ENCODE peak calls at places on chromosome 22, in four cellular contexts. T is iris pigment epithelial cell, R is T follicular helper cell, D is esophagus muscularis mucosa. K is an unnamed sample.

GRCh38 chr22:19111140-19111539 is 11.1 kb downstream of the DGCR2 start:
- DNase-seq in T (no peak), R (no peak), D (no peak), K (no peak)

GRCh38 chr22:28141614-28142013 is 222.6 kb upstream of the PITPNB start:
- DNase-seq in T (peak; percentile 86), R (no peak), D (no peak), K (no peak)

GRCh38 chr22:17888855-17889254 is 114.6 kb upstream of the BID start:
- DNase-seq in T (peak; percentile 45), R (no peak), D (no peak), K (no peak)

GRCh38 chr22:43439368-43440102 is 27.7 kb downstream of the MPPED1 start:
- DNase-seq in T (no peak), R (no peak), D (no peak), K (no peak)

GRCh38 chr22:45859231-45860161 is 117.5 kb downstream of the WNT7B start:
- DNase-seq in T (peak; percentile 35), R (no peak), D (peak; percentile 79), K (no peak)

GRCh38 chr22:38570841-38571364 is 920 bp upstream of the DMC1 start:
- DNase-seq in T (peak; percentile 24), R (peak; percentile 19), D (no peak), K (peak; percentile 21)

GRCh38 chr22:40128989-40129388 is 48.7 kb upstream of the TNRC6B start:
- DNase-seq in T (no peak), R (no peak), D (no peak), K (no peak)

GRCh38 chr22:50306753-50307749 is at the start of gene PLXNB2:
- DNase-seq in T (peak; percentile 79), R (no peak), D (no peak), K (no peak)

GRCh38 chr22:26762503-26763170 is 105.2 kb downstream of the MIAT start:
- DNase-seq in T (no peak), R (no peak), D (no peak), K (no peak)

GRCh38 chr22:24471570-24471969 is 23.6 kb upstream of the UPB1 start:
- DNase-seq in T (peak; percentile 70), R (no peak), D (no peak), K (no peak)

GRCh38 chr22:45246060-45246985 is 5.6 kb upstream of the KIAA0930 start:
- DNase-seq in T (peak; percentile 94), R (no peak), D (no peak), K (no peak)

GRCh38 chr22:26170795-26171194 is 1.5 kb downstream of the SEZ6L start:
- DNase-seq in T (no peak), R (no peak), D (no peak), K (no peak)

GRCh38 chr22:39997939-39998726 is 3.4 kb downstream of the FAM83F start:
- DNase-seq in T (peak; percentile 61), R (no peak), D (no peak), K (no peak)